ENCODE peak calls at places on chromosomes 2 and 18, in six cellular contexts. One of them, this sample, is unnamed.

GRCh38 chr2:70837980-70838379 is 2.4 kb upstream of the CD207 start:
- DNase-seq in HEK293T: no peak
- DNase-seq in fibroblast of villous mesenchyme: no peak
- DNase-seq in activated T-helper 1 cell treated with anti-CD3 and anti-CD28 coated beads, Interleukin-2, amount 50 U/mL, for 16 hours: no peak
- DNase-seq in SJSA1: peak
- DNase-seq in NCI-H748 treated with DMSO at 0.1 percent for 48 hours: no peak
- DNase-seq in this sample: no peak

GRCh38 chr18:3498705-3499451 is 48.9 kb downstream of the TGIF1 start:
- DNase-seq in SJSA1: peak
- DNase-seq in activated T-helper 1 cell treated with anti-CD3 and anti-CD28 coated beads, Interleukin-2, amount 50 U/mL, for 16 hours: no peak
- DNase-seq in NCI-H748 treated with DMSO at 0.1 percent for 48 hours: no peak
- DNase-seq in HEK293T: peak
- DNase-seq in fibroblast of villous mesenchyme: peak
- DNase-seq in this sample: no peak

GRCh38 chr18:77197073-77197472 is 52.6 kb upstream of the GALR1 start:
- DNase-seq in HEK293T: no peak
- DNase-seq in NCI-H748 treated with DMSO at 0.1 percent for 48 hours: no peak
- DNase-seq in fibroblast of villous mesenchyme: no peak
- DNase-seq in activated T-helper 1 cell treated with anti-CD3 and anti-CD28 coated beads, Interleukin-2, amount 50 U/mL, for 16 hours: no peak
- DNase-seq in SJSA1: no peak
- DNase-seq in this sample: no peak

GRCh38 chr18:10320848-10321247 is 133.6 kb upstream of the APCDD1 start:
- DNase-seq in HEK293T: no peak
- DNase-seq in fibroblast of villous mesenchyme: no peak
- DNase-seq in NCI-H748 treated with DMSO at 0.1 percent for 48 hours: no peak
- DNase-seq in activated T-helper 1 cell treated with anti-CD3 and anti-CD28 coated beads, Interleukin-2, amount 50 U/mL, for 16 hours: no peak
- DNase-seq in SJSA1: peak
- DNase-seq in this sample: no peak

GRCh38 chr2:215319500-215319899 is 7.6 kb downstream of the ATIC start:
- DNase-seq in activated T-helper 1 cell treated with anti-CD3 and anti-CD28 coated beads, Interleukin-2, amount 50 U/mL, for 16 hours: no peak
- DNase-seq in SJSA1: no peak
- DNase-seq in NCI-H748 treated with DMSO at 0.1 percent for 48 hours: no peak
- DNase-seq in HEK293T: no peak
- DNase-seq in fibroblast of villous mesenchyme: no peak
- DNase-seq in this sample: no peak

GRCh38 chr2:84526562-84526961 is 10.3 kb downstream of the DNAH6 start:
- DNase-seq in SJSA1: no peak
- DNase-seq in HEK293T: no peak
- DNase-seq in NCI-H748 treated with DMSO at 0.1 percent for 48 hours: no peak
- DNase-seq in activated T-helper 1 cell treated with anti-CD3 and anti-CD28 coated beads, Interleukin-2, amount 50 U/mL, for 16 hours: no peak
- DNase-seq in fibroblast of villous mesenchyme: peak
- DNase-seq in this sample: no peak

GRCh38 chr18:79452991-79453645 is 57.4 kb downstream of the NFATC1 start:
- DNase-seq in activated T-helper 1 cell treated with anti-CD3 and anti-CD28 coated beads, Interleukin-2, amount 50 U/mL, for 16 hours: no peak
- DNase-seq in NCI-H748 treated with DMSO at 0.1 percent for 48 hours: no peak
- DNase-seq in HEK293T: no peak
- DNase-seq in fibroblast of villous mesenchyme: no peak
- DNase-seq in SJSA1: no peak
- DNase-seq in this sample: no peak

GRCh38 chr18:55573386-55573785 is 14.6 kb downstream of the TCF4 start:
- DNase-seq in activated T-helper 1 cell treated with anti-CD3 and anti-CD28 coated beads, Interleukin-2, amount 50 U/mL, for 16 hours: no peak
- DNase-seq in HEK293T: no peak
- DNase-seq in NCI-H748 treated with DMSO at 0.1 percent for 48 hours: no peak
- DNase-seq in SJSA1: no peak
- DNase-seq in fibroblast of villous mesenchyme: no peak
- DNase-seq in this sample: no peak

GRCh38 chr2:172046080-172046678 is 39.1 kb upstream of the DLX1 start:
- DNase-seq in NCI-H748 treated with DMSO at 0.1 percent for 48 hours: no peak
- DNase-seq in fibroblast of villous mesenchyme: no peak
- DNase-seq in SJSA1: no peak
- DNase-seq in HEK293T: no peak
- DNase-seq in activated T-helper 1 cell treated with anti-CD3 and anti-CD28 coated beads, Interleukin-2, amount 50 U/mL, for 16 hours: no peak
- DNase-seq in this sample: no peak

GRCh38 chr18:10474309-10474708 is 19.9 kb downstream of the APCDD1 start:
- DNase-seq in NCI-H748 treated with DMSO at 0.1 percent for 48 hours: no peak
- DNase-seq in HEK293T: no peak
- DNase-seq in activated T-helper 1 cell treated with anti-CD3 and anti-CD28 coated beads, Interleukin-2, amount 50 U/mL, for 16 hours: no peak
- DNase-seq in fibroblast of villous mesenchyme: no peak
- DNase-seq in SJSA1: no peak
- DNase-seq in this sample: no peak

GRCh38 chr2:73972846-73973245 is 11.9 kb upstream of the TET3 start:
- DNase-seq in fibroblast of villous mesenchyme: no peak
- DNase-seq in NCI-H748 treated with DMSO at 0.1 percent for 48 hours: no peak
- DNase-seq in HEK293T: no peak
- DNase-seq in activated T-helper 1 cell treated with anti-CD3 and anti-CD28 coated beads, Interleukin-2, amount 50 U/mL, for 16 hours: no peak
- DNase-seq in SJSA1: no peak
- DNase-seq in this sample: no peak

GRCh38 chr2:21036708-21037670 is 6.9 kb downstream of the APOB start:
- DNase-seq in activated T-helper 1 cell treated with anti-CD3 and anti-CD28 coated beads, Interleukin-2, amount 50 U/mL, for 16 hours: no peak
- DNase-seq in SJSA1: no peak
- DNase-seq in HEK293T: no peak
- DNase-seq in NCI-H748 treated with DMSO at 0.1 percent for 48 hours: no peak
- DNase-seq in fibroblast of villous mesenchyme: no peak
- DNase-seq in this sample: no peak

GRCh38 chr2:2399390-2399789 is 68.3 kb upstream of the MYT1L start:
- DNase-seq in NCI-H748 treated with DMSO at 0.1 percent for 48 hours: no peak
- DNase-seq in SJSA1: no peak
- DNase-seq in HEK293T: no peak
- DNase-seq in fibroblast of villous mesenchyme: no peak
- DNase-seq in activated T-helper 1 cell treated with anti-CD3 and anti-CD28 coated beads, Interleukin-2, amount 50 U/mL, for 16 hours: no peak
- DNase-seq in this sample: no peak

GRCh38 chr18:60413944-60414547 is 41.5 kb upstream of the MC4R start:
- DNase-seq in NCI-H748 treated with DMSO at 0.1 percent for 48 hours: no peak
- DNase-seq in activated T-helper 1 cell treated with anti-CD3 and anti-CD28 coated beads, Interleukin-2, amount 50 U/mL, for 16 hours: no peak
- DNase-seq in HEK293T: no peak
- DNase-seq in fibroblast of villous mesenchyme: peak
- DNase-seq in SJSA1: no peak
- DNase-seq in this sample: peak

GRCh38 chr2:138475394-138475793 is 26.2 kb upstream of the SPOPL start:
- DNase-seq in fibroblast of villous mesenchyme: no peak
- DNase-seq in NCI-H748 treated with DMSO at 0.1 percent for 48 hours: no peak
- DNase-seq in HEK293T: no peak
- DNase-seq in SJSA1: no peak
- DNase-seq in activated T-helper 1 cell treated with anti-CD3 and anti-CD28 coated beads, Interleukin-2, amount 50 U/mL, for 16 hours: no peak
- DNase-seq in this sample: no peak

GRCh38 chr18:8519102-8519501 is 90.1 kb upstream of the RAB12 start:
- DNase-seq in activated T-helper 1 cell treated with anti-CD3 and anti-CD28 coated beads, Interleukin-2, amount 50 U/mL, for 16 hours: no peak
- DNase-seq in HEK293T: no peak
- DNase-seq in SJSA1: no peak
- DNase-seq in fibroblast of villous mesenchyme: no peak
- DNase-seq in NCI-H748 treated with DMSO at 0.1 percent for 48 hours: no peak
- DNase-seq in this sample: no peak

GRCh38 chr18:56314396-56314795 is 324.0 kb downstream of the TXNL1 start:
- DNase-seq in NCI-H748 treated with DMSO at 0.1 percent for 48 hours: no peak
- DNase-seq in SJSA1: no peak
- DNase-seq in HEK293T: no peak
- DNase-seq in activated T-helper 1 cell treated with anti-CD3 and anti-CD28 coated beads, Interleukin-2, amount 50 U/mL, for 16 hours: no peak
- DNase-seq in fibroblast of villous mesenchyme: no peak
- DNase-seq in this sample: no peak

GRCh38 chr2:135132314-135132713 is 80.2 kb downstream of the RAB3GAP1 start:
- DNase-seq in activated T-helper 1 cell treated with anti-CD3 and anti-CD28 coated beads, Interleukin-2, amount 50 U/mL, for 16 hours: no peak
- DNase-seq in fibroblast of villous mesenchyme: peak
- DNase-seq in HEK293T: no peak
- DNase-seq in NCI-H748 treated with DMSO at 0.1 percent for 48 hours: no peak
- DNase-seq in SJSA1: no peak
- DNase-seq in this sample: no peak

GRCh38 chr2:44705851-44706555 is 235.5 kb upstream of the SIX3 start:
- DNase-seq in fibroblast of villous mesenchyme: no peak
- DNase-seq in activated T-helper 1 cell treated with anti-CD3 and anti-CD28 coated beads, Interleukin-2, amount 50 U/mL, for 16 hours: no peak
- DNase-seq in SJSA1: no peak
- DNase-seq in HEK293T: no peak
- DNase-seq in NCI-H748 treated with DMSO at 0.1 percent for 48 hours: no peak
- DNase-seq in this sample: no peak

GRCh38 chr18:7116832-7117389 is 686 bp downstream of the LAMA1 start:
- DNase-seq in fibroblast of villous mesenchyme: no peak
- DNase-seq in HEK293T: peak
- DNase-seq in activated T-helper 1 cell treated with anti-CD3 and anti-CD28 coated beads, Interleukin-2, amount 50 U/mL, for 16 hours: no peak
- DNase-seq in SJSA1: no peak
- DNase-seq in NCI-H748 treated with DMSO at 0.1 percent for 48 hours: no peak
- DNase-seq in this sample: peak

GRCh38 chr18:69612242-69612641 is 211.6 kb downstream of the DOK6 start:
- DNase-seq in activated T-helper 1 cell treated with anti-CD3 and anti-CD28 coated beads, Interleukin-2, amount 50 U/mL, for 16 hours: no peak
- DNase-seq in SJSA1: no peak
- DNase-seq in NCI-H748 treated with DMSO at 0.1 percent for 48 hours: no peak
- DNase-seq in HEK293T: no peak
- DNase-seq in fibroblast of villous mesenchyme: no peak
- DNase-seq in this sample: no peak

GRCh38 chr2:42013409-42013808 is 34.4 kb upstream of the PKDCC start:
- DNase-seq in SJSA1: no peak
- DNase-seq in HEK293T: no peak
- DNase-seq in activated T-helper 1 cell treated with anti-CD3 and anti-CD28 coated beads, Interleukin-2, amount 50 U/mL, for 16 hours: no peak
- DNase-seq in fibroblast of villous mesenchyme: peak
- DNase-seq in NCI-H748 treated with DMSO at 0.1 percent for 48 hours: no peak
- DNase-seq in this sample: no peak

GRCh38 chr2:148917431-148917830 is 42.4 kb downstream of the KIF5C start:
- DNase-seq in NCI-H748 treated with DMSO at 0.1 percent for 48 hours: no peak
- DNase-seq in SJSA1: no peak
- DNase-seq in fibroblast of villous mesenchyme: no peak
- DNase-seq in HEK293T: no peak
- DNase-seq in activated T-helper 1 cell treated with anti-CD3 and anti-CD28 coated beads, Interleukin-2, amount 50 U/mL, for 16 hours: no peak
- DNase-seq in this sample: no peak

GRCh38 chr2:109695290-109695689 is 81.1 kb downstream of the SOWAHC start:
- DNase-seq in NCI-H748 treated with DMSO at 0.1 percent for 48 hours: no peak
- DNase-seq in activated T-helper 1 cell treated with anti-CD3 and anti-CD28 coated beads, Interleukin-2, amount 50 U/mL, for 16 hours: no peak
- DNase-seq in HEK293T: no peak
- DNase-seq in SJSA1: no peak
- DNase-seq in fibroblast of villous mesenchyme: no peak
- DNase-seq in this sample: no peak

GRCh38 chr2:11539317-11540147 is 5.7 kb downstream of the GREB1 start:
- DNase-seq in SJSA1: no peak
- DNase-seq in activated T-helper 1 cell treated with anti-CD3 and anti-CD28 coated beads, Interleukin-2, amount 50 U/mL, for 16 hours: no peak
- DNase-seq in HEK293T: no peak
- DNase-seq in fibroblast of villous mesenchyme: no peak
- DNase-seq in NCI-H748 treated with DMSO at 0.1 percent for 48 hours: peak
- DNase-seq in this sample: peak

GRCh38 chr2:20614201-20615045 is 36.5 kb downstream of the HS1BP3 start:
- DNase-seq in HEK293T: peak
- DNase-seq in fibroblast of villous mesenchyme: peak
- DNase-seq in NCI-H748 treated with DMSO at 0.1 percent for 48 hours: peak
- DNase-seq in SJSA1: no peak
- DNase-seq in activated T-helper 1 cell treated with anti-CD3 and anti-CD28 coated beads, Interleukin-2, amount 50 U/mL, for 16 hours: no peak
- DNase-seq in this sample: peak

GRCh38 chr2:38251940-38252339 is 125.1 kb downstream of the ATL2 start:
- DNase-seq in NCI-H748 treated with DMSO at 0.1 percent for 48 hours: no peak
- DNase-seq in SJSA1: peak
- DNase-seq in HEK293T: no peak
- DNase-seq in fibroblast of villous mesenchyme: no peak
- DNase-seq in activated T-helper 1 cell treated with anti-CD3 and anti-CD28 coated beads, Interleukin-2, amount 50 U/mL, for 16 hours: no peak
- DNase-seq in this sample: no peak

GRCh38 chr2:119692954-119693353 is 14.0 kb downstream of the TMEM177 start:
- DNase-seq in activated T-helper 1 cell treated with anti-CD3 and anti-CD28 coated beads, Interleukin-2, amount 50 U/mL, for 16 hours: no peak
- DNase-seq in fibroblast of villous mesenchyme: no peak
- DNase-seq in HEK293T: no peak
- DNase-seq in SJSA1: no peak
- DNase-seq in NCI-H748 treated with DMSO at 0.1 percent for 48 hours: no peak
- DNase-seq in this sample: no peak

GRCh38 chr2:146652311-146652710 is 1192.5 kb upstream of the ACVR2A start:
- DNase-seq in activated T-helper 1 cell treated with anti-CD3 and anti-CD28 coated beads, Interleukin-2, amount 50 U/mL, for 16 hours: no peak
- DNase-seq in NCI-H748 treated with DMSO at 0.1 percent for 48 hours: no peak
- DNase-seq in fibroblast of villous mesenchyme: peak
- DNase-seq in HEK293T: no peak
- DNase-seq in SJSA1: no peak
- DNase-seq in this sample: no peak

GRCh38 chr2:238939074-238939473 is 91.2 kb downstream of the TWIST2 start:
- DNase-seq in activated T-helper 1 cell treated with anti-CD3 and anti-CD28 coated beads, Interleukin-2, amount 50 U/mL, for 16 hours: no peak
- DNase-seq in HEK293T: no peak
- DNase-seq in NCI-H748 treated with DMSO at 0.1 percent for 48 hours: no peak
- DNase-seq in SJSA1: peak
- DNase-seq in fibroblast of villous mesenchyme: peak
- DNase-seq in this sample: no peak

GRCh38 chr2:237888389-237888788 is 29.0 kb downstream of the RAMP1 start:
- DNase-seq in activated T-helper 1 cell treated with anti-CD3 and anti-CD28 coated beads, Interleukin-2, amount 50 U/mL, for 16 hours: no peak
- DNase-seq in SJSA1: no peak
- DNase-seq in NCI-H748 treated with DMSO at 0.1 percent for 48 hours: no peak
- DNase-seq in fibroblast of villous mesenchyme: peak
- DNase-seq in HEK293T: no peak
- DNase-seq in this sample: no peak

GRCh38 chr2:206442854-206443734 is at the start of gene ADAM23:
- DNase-seq in NCI-H748 treated with DMSO at 0.1 percent for 48 hours: peak
- DNase-seq in activated T-helper 1 cell treated with anti-CD3 and anti-CD28 coated beads, Interleukin-2, amount 50 U/mL, for 16 hours: peak
- DNase-seq in SJSA1: no peak
- DNase-seq in fibroblast of villous mesenchyme: peak
- DNase-seq in HEK293T: peak
- DNase-seq in this sample: peak

GRCh38 chr2:131016826-131017596 is 76.2 kb downstream of the FAM168B start:
- DNase-seq in NCI-H748 treated with DMSO at 0.1 percent for 48 hours: no peak
- DNase-seq in HEK293T: no peak
- DNase-seq in SJSA1: no peak
- DNase-seq in activated T-helper 1 cell treated with anti-CD3 and anti-CD28 coated beads, Interleukin-2, amount 50 U/mL, for 16 hours: no peak
- DNase-seq in fibroblast of villous mesenchyme: peak
- DNase-seq in this sample: no peak

GRCh38 chr2:166081131-166081632 is 46.6 kb downstream of the SCN1A start:
- DNase-seq in fibroblast of villous mesenchyme: no peak
- DNase-seq in activated T-helper 1 cell treated with anti-CD3 and anti-CD28 coated beads, Interleukin-2, amount 50 U/mL, for 16 hours: no peak
- DNase-seq in SJSA1: no peak
- DNase-seq in HEK293T: no peak
- DNase-seq in NCI-H748 treated with DMSO at 0.1 percent for 48 hours: no peak
- DNase-seq in this sample: no peak

GRCh38 chr2:148515976-148516375 is 128.6 kb upstream of the EPC2 start:
- DNase-seq in fibroblast of villous mesenchyme: no peak
- DNase-seq in HEK293T: no peak
- DNase-seq in activated T-helper 1 cell treated with anti-CD3 and anti-CD28 coated beads, Interleukin-2, amount 50 U/mL, for 16 hours: no peak
- DNase-seq in SJSA1: no peak
- DNase-seq in NCI-H748 treated with DMSO at 0.1 percent for 48 hours: no peak
- DNase-seq in this sample: no peak

GRCh38 chr2:128303911-128304310 is 14.8 kb downstream of the HS6ST1 start:
- DNase-seq in NCI-H748 treated with DMSO at 0.1 percent for 48 hours: no peak
- DNase-seq in activated T-helper 1 cell treated with anti-CD3 and anti-CD28 coated beads, Interleukin-2, amount 50 U/mL, for 16 hours: no peak
- DNase-seq in HEK293T: no peak
- DNase-seq in SJSA1: no peak
- DNase-seq in fibroblast of villous mesenchyme: no peak
- DNase-seq in this sample: no peak

GRCh38 chr2:194252127-194252526 is 1404.9 kb upstream of the SLC39A10 start:
- DNase-seq in SJSA1: no peak
- DNase-seq in NCI-H748 treated with DMSO at 0.1 percent for 48 hours: no peak
- DNase-seq in HEK293T: no peak
- DNase-seq in activated T-helper 1 cell treated with anti-CD3 and anti-CD28 coated beads, Interleukin-2, amount 50 U/mL, for 16 hours: no peak
- DNase-seq in fibroblast of villous mesenchyme: peak
- DNase-seq in this sample: no peak

GRCh38 chr2:99756059-99756458 is 266.2 kb upstream of the REV1 start:
- DNase-seq in SJSA1: no peak
- DNase-seq in NCI-H748 treated with DMSO at 0.1 percent for 48 hours: no peak
- DNase-seq in fibroblast of villous mesenchyme: no peak
- DNase-seq in activated T-helper 1 cell treated with anti-CD3 and anti-CD28 coated beads, Interleukin-2, amount 50 U/mL, for 16 hours: no peak
- DNase-seq in HEK293T: no peak
- DNase-seq in this sample: no peak

GRCh38 chr2:126784045-126784444 is 114.6 kb upstream of the TEX51 start:
- DNase-seq in activated T-helper 1 cell treated with anti-CD3 and anti-CD28 coated beads, Interleukin-2, amount 50 U/mL, for 16 hours: no peak
- DNase-seq in SJSA1: no peak
- DNase-seq in fibroblast of villous mesenchyme: no peak
- DNase-seq in NCI-H748 treated with DMSO at 0.1 percent for 48 hours: no peak
- DNase-seq in HEK293T: no peak
- DNase-seq in this sample: no peak

GRCh38 chr2:40244251-40245010 is 207.5 kb downstream of the SLC8A1 start:
- DNase-seq in SJSA1: peak
- DNase-seq in activated T-helper 1 cell treated with anti-CD3 and anti-CD28 coated beads, Interleukin-2, amount 50 U/mL, for 16 hours: no peak
- DNase-seq in NCI-H748 treated with DMSO at 0.1 percent for 48 hours: peak
- DNase-seq in HEK293T: peak
- DNase-seq in fibroblast of villous mesenchyme: peak
- DNase-seq in this sample: peak